ENCODE peak calls at places on chromosomes 12 and 14, in five cellular contexts. A, V, T, B and N are unnamed samples.
A peak's percentile ranks its signal among the peaks of the same experiment; 100 is the strongest.

GRCh38 chr12:76908303-76909017 is 29.6 kb upstream of the CSRP2 start:
- DNase-seq in A (no peak), V (no peak), T (no peak), B (no peak), N (no peak)

GRCh38 chr14:103361868-103362267 is 23.3 kb upstream of the MARK3 start:
- DNase-seq in A (no peak), V (no peak), T (no peak), B (no peak), N (peak; percentile 80)

GRCh38 chr12:48744251-48745008 is 27.9 kb upstream of the CCNT1 start:
- DNase-seq in A (no peak), V (no peak), T (no peak), B (no peak), N (no peak)

GRCh38 chr12:120399531-120399930 is 30.6 kb upstream of the MSI1 start:
- DNase-seq in A (no peak), V (no peak), T (no peak), B (no peak), N (no peak)

GRCh38 chr12:2957816-2958431 is 1.3 kb upstream of the TEAD4 start:
- DNase-seq in A (no peak), V (no peak), T (no peak), B (no peak), N (no peak)

GRCh38 chr14:70698288-70698687 is 56.6 kb downstream of the TTC9 start:
- DNase-seq in A (no peak), V (no peak), T (no peak), B (no peak), N (peak; percentile 29)

GRCh38 chr14:100025111-100025510 is 40.1 kb upstream of the EVL start:
- DNase-seq in A (peak; percentile 20), V (peak; percentile 57), T (no peak), B (no peak), N (peak; percentile 35)

GRCh38 chr12:110183386-110183785 is 59.2 kb downstream of the IFT81 start:
- DNase-seq in A (no peak), V (no peak), T (no peak), B (no peak), N (peak; percentile 4)

GRCh38 chr12:85630851-85631250 is 205.4 kb downstream of the RASSF9 start:
- DNase-seq in A (no peak), V (no peak), T (no peak), B (no peak), N (no peak)

GRCh38 chr12:98373019-98373554 is 142.3 kb upstream of the TMPO start:
- DNase-seq in A (peak; percentile 27), V (no peak), T (peak; percentile 55), B (no peak), N (peak; percentile 30)

GRCh38 chr14:70955543-70956480 is 48.6 kb downstream of the PCNX1 start:
- DNase-seq in A (no peak), V (no peak), T (no peak), B (no peak), N (peak; percentile 29)

GRCh38 chr12:83575326-83575725 is 888.6 kb downstream of the TMTC2 start:
- DNase-seq in A (no peak), V (no peak), T (no peak), B (no peak), N (no peak)

GRCh38 chr12:80936642-80937390 is 918 bp downstream of the LIN7A start:
- DNase-seq in A (peak; percentile 55), V (peak; percentile 79), T (no peak), B (peak; percentile 50), N (peak; percentile 79)

GRCh38 chr12:108515916-108516315 is 839 bp downstream of the FICD start:
- DNase-seq in A (no peak), V (no peak), T (no peak), B (no peak), N (peak; percentile 17)

GRCh38 chr12:64675795-64676194 is 65.5 kb downstream of the RASSF3 start:
- DNase-seq in A (no peak), V (no peak), T (no peak), B (no peak), N (no peak)

GRCh38 chr12:112116232-112117060 is 7.9 kb upstream of the NAA25 start:
- DNase-seq in A (peak; percentile 54), V (peak; percentile 74), T (peak; percentile 28), B (peak; percentile 39), N (peak; percentile 83)

GRCh38 chr12:94977766-94978468 is 25.6 kb downstream of the NDUFA12 start:
- DNase-seq in A (no peak), V (no peak), T (no peak), B (peak; percentile 45), N (no peak)

GRCh38 chr14:95024380-95024779 is 132.9 kb downstream of the DICER1 start:
- DNase-seq in A (no peak), V (no peak), T (no peak), B (no peak), N (no peak)

GRCh38 chr12:20963762-20964161 is 153.3 kb downstream of the SLCO1B3 start:
- DNase-seq in A (no peak), V (no peak), T (no peak), B (no peak), N (no peak)

GRCh38 chr12:115121053-115121452 is 437.1 kb upstream of the TBX3 start:
- DNase-seq in A (no peak), V (no peak), T (no peak), B (no peak), N (no peak)

GRCh38 chr12:80509781-80510556 is 65.9 kb downstream of the PTPRQ start:
- DNase-seq in A (no peak), V (no peak), T (no peak), B (no peak), N (no peak)

GRCh38 chr14:22200977-22201605 is 387.9 kb downstream of the DAD1 start:
- DNase-seq in A (peak; percentile 9), V (no peak), T (no peak), B (no peak), N (peak; percentile 71)

GRCh38 chr12:28868414-28868813 is 280.7 kb upstream of the FAR2 start:
- DNase-seq in A (no peak), V (no peak), T (no peak), B (no peak), N (no peak)

GRCh38 chr12:132279184-132279889 is 50.1 kb downstream of the GALNT9 start:
- DNase-seq in A (peak; percentile 71), V (no peak), T (no peak), B (peak; percentile 84), N (peak; percentile 81)

GRCh38 chr12:46174061-46174662 is 94.7 kb downstream of the SLC38A1 start:
- DNase-seq in A (no peak), V (no peak), T (no peak), B (no peak), N (no peak)

GRCh38 chr14:79395061-79395460 is 816.2 kb downstream of the DIO2 start:
- DNase-seq in A (no peak), V (no peak), T (no peak), B (no peak), N (no peak)

GRCh38 chr12:57461904-57462306 is 2.3 kb downstream of the GLI1 start:
- DNase-seq in A (no peak), V (no peak), T (no peak), B (no peak), N (no peak)

GRCh38 chr12:102567031-102567985 is 86.9 kb upstream of the IGF1 start:
- DNase-seq in A (no peak), V (no peak), T (no peak), B (no peak), N (no peak)

GRCh38 chr12:17992002-17992656 is 97.9 kb downstream of the RERGL start:
- DNase-seq in A (no peak), V (peak; percentile 34), T (peak; percentile 12), B (no peak), N (peak; percentile 3)

GRCh38 chr12:128825845-128826244 is 2.1 kb upstream of the SLC15A4 start:
- DNase-seq in A (no peak), V (no peak), T (no peak), B (no peak), N (no peak)

GRCh38 chr12:55585817-55586216 is 13.5 kb downstream of the OR2AP1 start:
- DNase-seq in A (no peak), V (no peak), T (no peak), B (no peak), N (no peak)

GRCh38 chr14:85856430-85856829 is 326.5 kb downstream of the FLRT2 start:
- DNase-seq in A (no peak), V (no peak), T (no peak), B (no peak), N (no peak)

GRCh38 chr12:26773313-26774104 is 59.5 kb downstream of the ITPR2 start:
- DNase-seq in A (no peak), V (no peak), T (no peak), B (no peak), N (no peak)

GRCh38 chr12:7601407-7601806 is 64.3 kb downstream of the APOBEC1 start:
- DNase-seq in A (no peak), V (no peak), T (no peak), B (no peak), N (no peak)

GRCh38 chr12:53006810-53007742 is 820 bp downstream of the EIF4B start:
- DNase-seq in A (peak; percentile 78), V (peak; percentile 85), T (peak; percentile 19), B (peak; percentile 53), N (peak; percentile 71)

GRCh38 chr14:34863844-34864243 is 11.3 kb downstream of the BAZ1A start:
- DNase-seq in A (no peak), V (no peak), T (no peak), B (no peak), N (no peak)

GRCh38 chr12:51944608-51945233 is 6.8 kb upstream of the ACVR1B start:
- DNase-seq in A (no peak), V (no peak), T (no peak), B (no peak), N (no peak)